ENCODE peak calls at places on chromosomes 6 and 20, in five cellular contexts. O is fibroblast of lung; L is HFF-Myc; Y is foreskin fibroblast; B is CD4-positive, alpha-beta memory T cell. G is an unnamed sample.

GRCh38 chr6:147468634-147469033 is 39.9 kb upstream of the SAMD5 start:
- DNase-seq in Y (no peak), B (no peak), L (no peak), O (no peak), G (no peak)

GRCh38 chr6:34575326-34575725 is 19.2 kb upstream of the SPDEF start:
- DNase-seq in L (no peak), B (no peak), Y (no peak), O (no peak), G (no peak)

GRCh38 chr20:36663026-36663425 is 17.0 kb upstream of the SLA2 start:
- DNase-seq in L (no peak), Y (no peak), O (no peak), B (no peak), G (no peak)

GRCh38 chr6:14706378-14706929 is 539.4 kb upstream of the JARID2 start:
- DNase-seq in Y (peak), B (no peak), O (peak), L (peak), G (peak)

GRCh38 chr6:41505084-41506049 is 40.8 kb upstream of the FOXP4 start:
- DNase-seq in B (no peak), O (peak), Y (peak), L (peak), G (no peak)

GRCh38 chr6:136031982-136032381 is 180.5 kb downstream of the PDE7B start:
- DNase-seq in L (no peak), B (no peak), Y (peak), O (peak), G (no peak)

GRCh38 chr6:73209117-73209516 is 16.2 kb downstream of the KHDC1L start:
- DNase-seq in O (no peak), B (no peak), Y (no peak), L (no peak), G (no peak)

GRCh38 chr6:166221040-166221439 is 53.4 kb upstream of the TBXT start:
- DNase-seq in O (no peak), L (no peak), Y (no peak), B (peak), G (no peak)

GRCh38 chr6:20246107-20246506 is 33.8 kb upstream of the MBOAT1 start:
- DNase-seq in L (no peak), B (no peak), Y (no peak), O (no peak), G (no peak)
- H3K4me3 ChIP-seq in L (no peak), B (no peak), Y (no peak), O (no peak), G (no peak)

GRCh38 chr6:27281569-27281968 is 30.5 kb downstream of the POM121L2 start:
- DNase-seq in O (no peak), B (no peak), Y (no peak), L (no peak), G (no peak)
- H3K4me3 ChIP-seq in O (no peak), B (no peak), Y (no peak), L (no peak), G (no peak)

DNA sequence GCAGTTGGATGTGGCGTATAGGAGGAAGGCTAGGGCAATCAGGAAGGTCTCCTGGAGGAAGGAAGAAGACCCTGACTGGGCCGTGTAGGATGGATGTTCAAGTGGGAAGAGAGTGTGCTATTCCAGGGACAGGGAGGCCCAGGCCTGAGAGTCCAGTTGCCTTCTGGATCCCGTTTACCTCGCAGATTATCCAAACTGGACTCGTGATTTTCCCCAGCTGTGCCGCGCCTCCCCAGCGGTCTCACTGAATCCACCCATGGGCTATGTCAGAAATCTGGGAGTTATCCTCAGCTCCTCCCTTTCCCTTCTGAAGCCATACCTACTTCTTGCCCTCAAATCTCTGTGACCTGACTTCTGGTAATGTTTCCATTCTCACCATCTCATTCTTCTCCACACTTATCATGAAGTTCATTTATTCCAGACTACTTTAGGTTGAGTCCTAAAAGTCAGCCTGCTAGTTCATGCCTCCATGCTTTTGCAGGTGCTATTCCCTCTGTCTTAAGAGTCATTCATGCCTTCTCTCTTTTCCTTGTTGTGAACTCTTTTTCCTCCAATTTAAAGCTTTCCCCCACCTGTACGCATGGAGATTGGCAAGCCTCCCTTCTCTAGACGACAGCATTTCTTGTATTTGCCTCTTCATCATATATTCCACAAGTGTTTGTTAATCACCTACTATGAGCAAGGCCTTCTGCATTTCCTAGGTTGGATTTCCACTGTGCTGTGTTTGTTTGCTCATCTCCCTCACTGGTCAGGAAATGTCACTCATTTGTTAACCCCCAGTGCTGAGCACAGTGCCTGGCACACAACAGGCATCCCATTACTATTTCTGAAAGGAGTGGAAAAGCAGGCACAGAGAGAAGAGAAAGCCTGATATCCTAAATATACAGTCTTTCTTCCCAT is 2.7 kb downstream of the SDCBP2 start:
- DNase-seq in L (no peak), Y (no peak), B (no peak), O (peak), G (no peak)
- H3K4me3 ChIP-seq in L (peak), Y (peak), B (peak), O (peak), G (peak)

DNA sequence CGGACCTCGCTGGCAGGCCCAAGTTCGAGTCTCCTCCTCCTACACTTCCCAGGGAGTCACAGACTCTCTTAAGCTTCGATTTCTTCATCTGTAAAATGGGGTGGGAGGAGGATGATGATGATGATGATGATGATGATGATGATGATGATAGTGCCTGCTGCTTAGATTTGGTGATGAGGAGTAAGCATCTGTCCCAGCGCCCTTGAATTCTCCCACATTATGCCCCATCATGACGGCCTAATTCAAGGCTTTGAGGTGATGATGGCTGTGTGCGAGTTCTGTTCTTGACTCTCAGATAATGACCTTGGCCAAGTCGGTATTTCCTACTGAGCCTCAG is 487 bp upstream of the KIAA1755 start:
- DNase-seq in B (no peak), O (no peak), L (no peak), Y (no peak), G (no peak)
- H3K4me3 ChIP-seq in B (no peak), O (peak), L (peak), Y (peak), G (no peak)

DNA sequence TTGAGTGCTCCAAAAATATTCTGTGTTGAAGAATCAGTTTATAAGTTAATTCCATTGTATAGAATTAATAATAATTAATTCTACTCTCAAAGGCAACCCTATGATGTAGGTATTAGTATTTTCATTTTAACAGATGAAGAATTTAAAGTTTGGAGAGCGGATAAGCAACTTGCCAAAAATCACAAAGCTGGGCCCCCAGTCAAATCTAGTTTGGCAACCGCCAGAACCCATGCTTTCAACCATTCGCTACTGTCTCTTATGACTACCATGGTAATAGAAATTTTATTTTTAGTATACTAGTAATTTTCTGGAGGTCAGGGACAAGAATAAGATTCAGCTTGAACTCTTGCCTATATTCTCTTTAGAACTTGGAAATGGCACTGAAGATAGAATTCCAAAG is 229.8 kb downstream of the IBTK start:
- DNase-seq in Y (no peak), O (no peak), L (no peak), B (no peak), G (no peak)
- H3K4me3 ChIP-seq in Y (no peak), O (no peak), L (no peak), B (no peak), G (no peak)

GRCh38 chr6:170294813-170295518 is 4.1 kb upstream of the DLL1 start:
- DNase-seq in L (no peak), O (no peak), B (no peak), Y (no peak), G (no peak)
- H3K4me3 ChIP-seq in L (peak), O (peak), B (no peak), Y (peak), G (peak)

DNA sequence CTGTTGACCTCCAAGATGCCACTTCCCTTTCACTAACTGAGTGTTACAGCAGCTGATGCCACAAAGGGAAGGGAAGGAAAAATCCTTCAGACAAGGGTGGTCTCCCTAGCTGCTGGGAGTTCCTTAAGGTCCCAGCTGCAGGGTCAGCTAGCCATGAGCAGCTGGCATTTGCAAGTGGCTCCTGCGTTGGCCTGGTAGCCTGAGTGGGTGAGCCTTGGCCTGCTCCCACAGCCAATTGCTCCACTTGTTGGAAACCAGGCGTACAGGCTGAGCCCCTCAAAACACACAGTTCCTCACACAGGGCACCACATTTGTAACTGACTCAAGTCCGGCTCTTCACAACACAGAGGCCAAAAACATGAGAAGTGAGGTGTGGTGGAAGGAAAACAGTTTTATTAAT is 16.7 kb downstream of the TTK start:
- DNase-seq in O (no peak), B (no peak), Y (no peak), L (no peak), G (no peak)
- H3K4me3 ChIP-seq in O (no peak), B (no peak), Y (no peak), L (no peak), G (no peak)